ENCODE peak calls at places on chromosomes 7 and 10, in seven cellular contexts. One of them, this sample, is unnamed.

GRCh38 chr10:102642553-102643345 is 1.5 kb upstream of the TRIM8 start:
- DNase-seq in OCI-LY7: peak; percentile 61
- DNase-seq in astrocyte: no peak
- DNase-seq in left ventricle myocardium inferior: peak; percentile 75
- DNase-seq in adrenal gland: peak; percentile 68
- DNase-seq in suprapubic skin: no peak
- DNase-seq in IMR-90: peak; percentile 56
- DNase-seq in this sample: peak; percentile 89

GRCh38 chr7:27149817-27150567 is 2.4 kb downstream of the HOXA3 start:
- DNase-seq in IMR-90: no peak
- DNase-seq in left ventricle myocardium inferior: no peak
- DNase-seq in astrocyte: no peak
- DNase-seq in adrenal gland: peak; percentile 50
- DNase-seq in OCI-LY7: peak; percentile 24
- DNase-seq in suprapubic skin: peak; percentile 79
- DNase-seq in this sample: no peak

GRCh38 chr7:116316838-116317612 is 106.7 kb downstream of the TES start:
- DNase-seq in OCI-LY7: no peak
- DNase-seq in adrenal gland: peak; percentile 74
- DNase-seq in astrocyte: peak; percentile 100
- DNase-seq in left ventricle myocardium inferior: peak; percentile 18
- DNase-seq in IMR-90: peak; percentile 99
- DNase-seq in suprapubic skin: no peak
- DNase-seq in this sample: peak; percentile 57

GRCh38 chr10:33334839-33335549 is 527 bp upstream of the NRP1 start:
- DNase-seq in suprapubic skin: peak; percentile 85
- DNase-seq in IMR-90: peak; percentile 87
- DNase-seq in OCI-LY7: no peak
- DNase-seq in astrocyte: peak; percentile 84
- DNase-seq in left ventricle myocardium inferior: peak; percentile 83
- DNase-seq in adrenal gland: peak; percentile 67
- DNase-seq in this sample: peak; percentile 82

GRCh38 chr10:101923212-101923611 is 79.6 kb upstream of the KCNIP2 start:
- DNase-seq in IMR-90: no peak
- DNase-seq in astrocyte: no peak
- DNase-seq in suprapubic skin: no peak
- DNase-seq in adrenal gland: no peak
- DNase-seq in left ventricle myocardium inferior: no peak
- DNase-seq in OCI-LY7: no peak
- DNase-seq in this sample: no peak

GRCh38 chr7:18400281-18400680 is 95.3 kb upstream of the HDAC9 start:
- DNase-seq in IMR-90: no peak
- DNase-seq in OCI-LY7: no peak
- DNase-seq in suprapubic skin: no peak
- DNase-seq in left ventricle myocardium inferior: no peak
- DNase-seq in astrocyte: peak; percentile 3
- DNase-seq in adrenal gland: no peak
- DNase-seq in this sample: no peak

GRCh38 chr10:69741671-69742355 is 59.9 kb upstream of the COL13A1 start:
- DNase-seq in OCI-LY7: no peak
- DNase-seq in IMR-90: no peak
- DNase-seq in astrocyte: no peak
- DNase-seq in suprapubic skin: no peak
- DNase-seq in left ventricle myocardium inferior: no peak
- DNase-seq in adrenal gland: no peak
- DNase-seq in this sample: no peak

GRCh38 chr10:77069020-77069419 is 568.6 kb downstream of the KCNMA1 start:
- DNase-seq in suprapubic skin: no peak
- DNase-seq in astrocyte: no peak
- DNase-seq in adrenal gland: no peak
- DNase-seq in left ventricle myocardium inferior: no peak
- DNase-seq in IMR-90: no peak
- DNase-seq in OCI-LY7: no peak
- DNase-seq in this sample: no peak

GRCh38 chr10:8283986-8284385 is 229.5 kb downstream of the GATA3 start:
- DNase-seq in suprapubic skin: no peak
- DNase-seq in IMR-90: no peak
- DNase-seq in OCI-LY7: no peak
- DNase-seq in astrocyte: peak; percentile 77
- DNase-seq in left ventricle myocardium inferior: peak; percentile 32
- DNase-seq in adrenal gland: no peak
- DNase-seq in this sample: peak; percentile 72

GRCh38 chr10:70461397-70462348 is 16.9 kb upstream of the PALD1 start:
- DNase-seq in OCI-LY7: peak; percentile 74
- DNase-seq in adrenal gland: peak; percentile 60
- DNase-seq in left ventricle myocardium inferior: peak; percentile 54
- DNase-seq in suprapubic skin: no peak
- DNase-seq in astrocyte: peak; percentile 23
- DNase-seq in IMR-90: peak; percentile 50
- DNase-seq in this sample: peak; percentile 86

GRCh38 chr10:101538481-101538880 is 49.6 kb downstream of the POLL start:
- DNase-seq in left ventricle myocardium inferior: no peak
- DNase-seq in astrocyte: no peak
- DNase-seq in suprapubic skin: no peak
- DNase-seq in OCI-LY7: no peak
- DNase-seq in IMR-90: no peak
- DNase-seq in adrenal gland: no peak
- DNase-seq in this sample: no peak

GRCh38 chr10:104766341-104766740 is 125.3 kb downstream of the SORCS3 start:
- DNase-seq in IMR-90: no peak
- DNase-seq in left ventricle myocardium inferior: no peak
- DNase-seq in adrenal gland: no peak
- DNase-seq in OCI-LY7: no peak
- DNase-seq in suprapubic skin: no peak
- DNase-seq in astrocyte: peak; percentile 4
- DNase-seq in this sample: no peak

GRCh38 chr10:3036155-3036554 is 31.2 kb upstream of the PFKP start:
- DNase-seq in OCI-LY7: peak; percentile 25
- DNase-seq in astrocyte: no peak
- DNase-seq in IMR-90: no peak
- DNase-seq in left ventricle myocardium inferior: no peak
- DNase-seq in adrenal gland: no peak
- DNase-seq in suprapubic skin: no peak
- DNase-seq in this sample: no peak

GRCh38 chr7:33868151-33868550 is 37.2 kb upstream of the BMPER start:
- DNase-seq in left ventricle myocardium inferior: no peak
- DNase-seq in adrenal gland: no peak
- DNase-seq in astrocyte: peak; percentile 47
- DNase-seq in OCI-LY7: no peak
- DNase-seq in suprapubic skin: no peak
- DNase-seq in IMR-90: peak; percentile 69
- DNase-seq in this sample: no peak

GRCh38 chr10:28072573-28072972 is 73.7 kb upstream of the ODAD2 start:
- DNase-seq in IMR-90: peak; percentile 18
- DNase-seq in astrocyte: no peak
- DNase-seq in suprapubic skin: no peak
- DNase-seq in adrenal gland: no peak
- DNase-seq in OCI-LY7: no peak
- DNase-seq in left ventricle myocardium inferior: no peak
- DNase-seq in this sample: no peak

GRCh38 chr10:31593124-31593523 is 274.1 kb downstream of the ZEB1 start:
- DNase-seq in adrenal gland: no peak
- DNase-seq in left ventricle myocardium inferior: no peak
- DNase-seq in IMR-90: no peak
- DNase-seq in suprapubic skin: no peak
- DNase-seq in OCI-LY7: no peak
- DNase-seq in astrocyte: no peak
- DNase-seq in this sample: no peak

GRCh38 chr7:19116121-19117080 is 1.0 kb downstream of the TWIST1 start:
- DNase-seq in IMR-90: peak; percentile 50
- DNase-seq in suprapubic skin: no peak
- DNase-seq in adrenal gland: peak; percentile 32
- DNase-seq in astrocyte: peak; percentile 36
- DNase-seq in OCI-LY7: no peak
- DNase-seq in left ventricle myocardium inferior: no peak
- DNase-seq in this sample: peak; percentile 60

GRCh38 chr7:100156331-100157068 is 2.0 kb downstream of the TRAPPC14 start:
- DNase-seq in IMR-90: no peak
- DNase-seq in left ventricle myocardium inferior: no peak
- DNase-seq in adrenal gland: no peak
- DNase-seq in suprapubic skin: no peak
- DNase-seq in OCI-LY7: no peak
- DNase-seq in astrocyte: no peak
- DNase-seq in this sample: peak; percentile 43

GRCh38 chr7:90530263-90530662 is 60.8 kb downstream of the PTTG1IP2 start:
- DNase-seq in OCI-LY7: no peak
- DNase-seq in adrenal gland: no peak
- DNase-seq in astrocyte: peak; percentile 56
- DNase-seq in suprapubic skin: no peak
- DNase-seq in left ventricle myocardium inferior: no peak
- DNase-seq in IMR-90: peak; percentile 23
- DNase-seq in this sample: no peak

GRCh38 chr7:141231018-141231792 is 157.3 kb downstream of the TMEM178B start:
- DNase-seq in left ventricle myocardium inferior: peak; percentile 47
- DNase-seq in IMR-90: peak; percentile 19
- DNase-seq in adrenal gland: peak; percentile 40
- DNase-seq in astrocyte: peak; percentile 26
- DNase-seq in OCI-LY7: no peak
- DNase-seq in suprapubic skin: peak; percentile 37
- DNase-seq in this sample: peak; percentile 71

GRCh38 chr10:115947104-115947503 is 325.9 kb downstream of the GFRA1 start:
- DNase-seq in OCI-LY7: no peak
- DNase-seq in suprapubic skin: no peak
- DNase-seq in adrenal gland: no peak
- DNase-seq in left ventricle myocardium inferior: no peak
- DNase-seq in IMR-90: peak; percentile 58
- DNase-seq in astrocyte: peak; percentile 76
- DNase-seq in this sample: no peak

GRCh38 chr7:133060016-133060415 is 21.9 kb downstream of the CHCHD3 start:
- DNase-seq in astrocyte: no peak
- DNase-seq in IMR-90: no peak
- DNase-seq in suprapubic skin: no peak
- DNase-seq in left ventricle myocardium inferior: no peak
- DNase-seq in adrenal gland: no peak
- DNase-seq in OCI-LY7: no peak
- DNase-seq in this sample: no peak
- H3K4me1 ChIP-seq in astrocyte: no peaks in the 10 kb centered on the region
- H3K4me1 ChIP-seq in IMR-90: no peaks in the 10 kb centered on the region
- H3K4me1 ChIP-seq in suprapubic skin: peaks cover 4% of the 10 kb centered on the region
- H3K4me1 ChIP-seq in left ventricle myocardium inferior: peaks cover 71% of the 10 kb centered on the region
- H3K4me1 ChIP-seq in adrenal gland: no peaks in the 10 kb centered on the region
- H3K4me1 ChIP-seq in OCI-LY7: peaks cover 17% of the 10 kb centered on the region
- H3K4me1 ChIP-seq in this sample: peaks cover 14% of the 10 kb centered on the region

GRCh38 chr7:2798669-2799068 is 45.4 kb downstream of the GNA12 start:
- DNase-seq in adrenal gland: no peak
- DNase-seq in OCI-LY7: no peak
- DNase-seq in left ventricle myocardium inferior: no peak
- DNase-seq in IMR-90: no peak
- DNase-seq in suprapubic skin: no peak
- DNase-seq in astrocyte: no peak
- DNase-seq in this sample: no peak
- H3K4me1 ChIP-seq in adrenal gland: peaks cover 18% of the 10 kb centered on the region
- H3K4me1 ChIP-seq in OCI-LY7: peaks cover 13% of the 10 kb centered on the region
- H3K4me1 ChIP-seq in left ventricle myocardium inferior: peaks cover 69% of the 10 kb centered on the region
- H3K4me1 ChIP-seq in IMR-90: peaks cover 25% of the 10 kb centered on the region
- H3K4me1 ChIP-seq in suprapubic skin: peaks cover 38% of the 10 kb centered on the region
- H3K4me1 ChIP-seq in astrocyte: peaks cover 30% of the 10 kb centered on the region
- H3K4me1 ChIP-seq in this sample: peaks cover 18% of the 10 kb centered on the region

GRCh38 chr7:47943676-47944474 is 4.4 kb downstream of the PKD1L1 start:
- DNase-seq in left ventricle myocardium inferior: no peak
- DNase-seq in IMR-90: no peak
- DNase-seq in OCI-LY7: no peak
- DNase-seq in suprapubic skin: no peak
- DNase-seq in adrenal gland: no peak
- DNase-seq in astrocyte: no peak
- DNase-seq in this sample: no peak

GRCh38 chr7:47941136-47941844 is 7.0 kb downstream of the PKD1L1 start:
- DNase-seq in OCI-LY7: no peak
- DNase-seq in suprapubic skin: no peak
- DNase-seq in astrocyte: peak; percentile 89
- DNase-seq in IMR-90: peak; percentile 71
- DNase-seq in adrenal gland: no peak
- DNase-seq in left ventricle myocardium inferior: no peak
- DNase-seq in this sample: no peak

GRCh38 chr7:47940482-47941001 is 7.7 kb downstream of the PKD1L1 start:
- DNase-seq in astrocyte: peak; percentile 50
- DNase-seq in OCI-LY7: no peak
- DNase-seq in left ventricle myocardium inferior: peak; percentile 53
- DNase-seq in IMR-90: peak; percentile 77
- DNase-seq in adrenal gland: no peak
- DNase-seq in suprapubic skin: no peak
- DNase-seq in this sample: peak; percentile 76

GRCh38 chr7:47944536-47945260 is 3.6 kb downstream of the PKD1L1 start:
- DNase-seq in left ventricle myocardium inferior: no peak
- DNase-seq in astrocyte: no peak
- DNase-seq in IMR-90: no peak
- DNase-seq in suprapubic skin: no peak
- DNase-seq in OCI-LY7: no peak
- DNase-seq in adrenal gland: no peak
- DNase-seq in this sample: no peak

DNA sequence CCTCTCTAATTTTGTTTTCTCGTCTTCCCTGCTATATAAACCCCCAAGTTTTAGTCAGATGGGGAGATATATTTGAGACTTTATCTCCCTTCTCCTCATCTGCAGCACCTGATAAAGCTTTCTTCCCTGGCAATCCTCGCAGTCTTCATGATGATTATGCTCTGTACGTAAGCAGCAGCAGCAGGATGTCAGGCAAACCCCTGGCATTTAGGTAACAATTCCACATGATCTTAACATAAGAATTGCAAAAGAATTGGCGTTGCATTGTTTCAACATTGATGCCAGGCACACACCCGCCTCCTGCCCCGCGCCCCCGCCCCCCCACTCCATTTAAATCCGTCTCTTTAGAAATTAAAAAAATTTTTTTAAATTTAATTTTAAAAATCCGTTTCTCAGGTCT is 6.1 kb downstream of the PKD1L1 start:
- DNase-seq in suprapubic skin: no peak
- DNase-seq in astrocyte: peak; percentile 36
- DNase-seq in left ventricle myocardium inferior: no peak
- DNase-seq in OCI-LY7: no peak
- DNase-seq in adrenal gland: no peak
- DNase-seq in IMR-90: no peak
- DNase-seq in this sample: no peak
- H3K4me1 ChIP-seq in suprapubic skin: peaks cover 7% of the 10 kb centered on the region
- H3K4me1 ChIP-seq in astrocyte: peaks cover 21% of the 10 kb centered on the region
- H3K4me1 ChIP-seq in left ventricle myocardium inferior: peaks cover 92% of the 10 kb centered on the region
- H3K4me1 ChIP-seq in OCI-LY7: peaks cover 25% of the 10 kb centered on the region
- H3K4me1 ChIP-seq in adrenal gland: peaks cover 10% of the 10 kb centered on the region
- H3K4me1 ChIP-seq in IMR-90: peaks cover 17% of the 10 kb centered on the region
- H3K4me1 ChIP-seq in this sample: peaks cover 16% of the 10 kb centered on the region

GRCh38 chr7:5380350-5381210 is 43.1 kb downstream of the TNRC18 start:
- DNase-seq in adrenal gland: no peak
- DNase-seq in astrocyte: no peak
- DNase-seq in OCI-LY7: no peak
- DNase-seq in suprapubic skin: no peak
- DNase-seq in IMR-90: no peak
- DNase-seq in left ventricle myocardium inferior: no peak
- DNase-seq in this sample: no peak

GRCh38 chr7:5377816-5378215 is 45.8 kb downstream of the TNRC18 start:
- DNase-seq in suprapubic skin: no peak
- DNase-seq in adrenal gland: no peak
- DNase-seq in IMR-90: no peak
- DNase-seq in astrocyte: no peak
- DNase-seq in OCI-LY7: no peak
- DNase-seq in left ventricle myocardium inferior: no peak
- DNase-seq in this sample: no peak

GRCh38 chr7:5381211-5381772 is 42.3 kb downstream of the TNRC18 start:
- DNase-seq in astrocyte: no peak
- DNase-seq in IMR-90: no peak
- DNase-seq in OCI-LY7: no peak
- DNase-seq in left ventricle myocardium inferior: no peak
- DNase-seq in suprapubic skin: no peak
- DNase-seq in adrenal gland: no peak
- DNase-seq in this sample: no peak

GRCh38 chr7:5377279-5377678 is 46.4 kb downstream of the TNRC18 start:
- DNase-seq in astrocyte: no peak
- DNase-seq in OCI-LY7: no peak
- DNase-seq in left ventricle myocardium inferior: no peak
- DNase-seq in suprapubic skin: no peak
- DNase-seq in IMR-90: no peak
- DNase-seq in adrenal gland: no peak
- DNase-seq in this sample: no peak

GRCh38 chr7:5379576-5379975 is 44.1 kb downstream of the TNRC18 start:
- DNase-seq in astrocyte: no peak
- DNase-seq in adrenal gland: no peak
- DNase-seq in IMR-90: no peak
- DNase-seq in OCI-LY7: no peak
- DNase-seq in left ventricle myocardium inferior: no peak
- DNase-seq in suprapubic skin: no peak
- DNase-seq in this sample: peak; percentile 38
- H3K4me1 ChIP-seq in astrocyte: peaks cover 10% of the 10 kb centered on the region
- H3K4me1 ChIP-seq in adrenal gland: peaks cover 19% of the 10 kb centered on the region
- H3K4me1 ChIP-seq in IMR-90: peaks cover 12% of the 10 kb centered on the region
- H3K4me1 ChIP-seq in OCI-LY7: no peaks in the 10 kb centered on the region
- H3K4me1 ChIP-seq in left ventricle myocardium inferior: peaks cover 51% of the 10 kb centered on the region
- H3K4me1 ChIP-seq in suprapubic skin: peaks cover 39% of the 10 kb centered on the region
- H3K4me1 ChIP-seq in this sample: peaks cover 12% of the 10 kb centered on the region

This sample was measured in right cardiac atrium.